ENCODE peak calls at places on chromosome 4, in nine cellular contexts. W is BJ; J is body of pancreas; O is psoas muscle; I is GM23248; Y is tibial artery; X is neural progenitor cell; K is naive thymus-derived CD4-positive, alpha-beta T cell; B is hepatocyte. L is an unnamed sample.

GRCh38 chr4:105145059-105145912 is 1.4 kb upstream of the TET2 start:
- DNase-seq in W (no peak), J (no peak), O (no peak), I (peak), Y (no peak), X (no peak), K (peak), B (peak), L (no peak)

GRCh38 chr4:126737899-126738526 is 894.7 kb upstream of the INTU start:
- DNase-seq in W (no peak), J (no peak), O (no peak), I (no peak), Y (no peak), X (no peak), K (no peak), B (no peak), L (no peak)

GRCh38 chr4:142550955-142551354 is 295.1 kb downstream of the INPP4B start:
- DNase-seq in W (no peak), J (no peak), O (no peak), I (peak), Y (no peak), X (no peak), K (no peak), B (no peak), L (no peak)

GRCh38 chr4:11428701-11429571 is at the start of gene HS3ST1:
- DNase-seq in W (no peak), J (peak), O (peak), I (peak), Y (peak), X (peak), K (peak), B (peak), L (peak)

GRCh38 chr4:17494258-17494657 is 17.6 kb downstream of the QDPR start:
- DNase-seq in W (peak), J (no peak), O (no peak), I (peak), Y (no peak), X (no peak), K (no peak), B (peak), L (no peak)

GRCh38 chr4:157221895-157222763 is 1.6 kb downstream of the GRIA2 start:
- DNase-seq in W (no peak), J (peak), O (no peak), I (peak), Y (peak), X (peak), K (no peak), B (peak), L (no peak)

GRCh38 chr4:20137176-20137575 is 114.5 kb upstream of the SLIT2 start:
- DNase-seq in W (peak), J (no peak), O (no peak), I (peak), Y (no peak), X (no peak), K (no peak), B (no peak), L (no peak)

GRCh38 chr4:119774840-119775239 is 146.2 kb upstream of the PDE5A start:
- DNase-seq in W (no peak), J (no peak), O (no peak), I (no peak), Y (no peak), X (no peak), K (no peak), B (no peak), L (no peak)

GRCh38 chr4:130044788-130045531 is 949.0 kb downstream of the C4orf33 start:
- DNase-seq in W (no peak), J (no peak), O (no peak), I (no peak), Y (no peak), X (no peak), K (no peak), B (no peak), L (no peak)

GRCh38 chr4:62683799-62684566 is 1483.9 kb downstream of the ADGRL3 start:
- DNase-seq in W (no peak), J (no peak), O (no peak), I (no peak), Y (no peak), X (no peak), K (no peak), B (no peak), L (no peak)

GRCh38 chr4:108611360-108611759 is 9.0 kb upstream of the RPL34 start:
- DNase-seq in W (no peak), J (no peak), O (no peak), I (peak), Y (no peak), X (peak), K (no peak), B (peak), L (no peak)

GRCh38 chr4:122591196-122591595 is 29.7 kb downstream of the IL21 start:
- DNase-seq in W (no peak), J (no peak), O (no peak), I (peak), Y (no peak), X (no peak), K (no peak), B (no peak), L (no peak)

GRCh38 chr4:337143-337931 is at the start of gene ZNF141:
- DNase-seq in W (peak), J (peak), O (peak), I (peak), Y (peak), X (peak), K (peak), B (peak), L (no peak)

GRCh38 chr4:40185830-40186664 is 10.8 kb upstream of the RHOH start:
- DNase-seq in W (peak), J (no peak), O (no peak), I (peak), Y (no peak), X (no peak), K (no peak), B (no peak), L (no peak)
- H3K4me3 ChIP-seq in W (no peak), J (no peak), O (no peak), I (no peak), Y (no peak), X (no peak), K (no peak), B (no peak), L (no peak)

DNA sequence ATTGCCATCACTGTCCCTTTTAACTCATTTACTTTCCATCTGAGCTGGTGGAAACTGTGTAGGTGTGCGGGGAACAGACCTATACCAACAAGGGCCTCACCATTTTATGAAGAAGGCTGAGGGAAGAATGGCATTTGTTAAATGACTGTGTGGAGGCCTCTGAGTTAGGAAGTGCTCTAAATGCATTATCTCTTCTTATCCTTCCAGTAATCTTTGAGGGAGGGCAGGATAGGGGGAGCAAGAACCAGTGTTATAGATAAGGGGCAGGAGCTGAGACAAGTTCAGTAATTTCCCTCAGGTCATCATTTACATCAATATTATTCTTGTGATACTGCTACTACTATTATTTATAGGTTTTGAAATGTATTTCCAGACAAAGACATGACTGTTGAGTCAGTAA is 122.4 kb upstream of the PDLIM3 start:
- DNase-seq in W (no peak), J (no peak), O (no peak), I (no peak), Y (no peak), X (no peak), K (no peak), B (no peak), L (no peak)
- H3K4me3 ChIP-seq in W (no peak), J (no peak), O (peak), I (no peak), Y (peak), X (no peak), K (no peak), B (no peak), L (no peak)

DNA sequence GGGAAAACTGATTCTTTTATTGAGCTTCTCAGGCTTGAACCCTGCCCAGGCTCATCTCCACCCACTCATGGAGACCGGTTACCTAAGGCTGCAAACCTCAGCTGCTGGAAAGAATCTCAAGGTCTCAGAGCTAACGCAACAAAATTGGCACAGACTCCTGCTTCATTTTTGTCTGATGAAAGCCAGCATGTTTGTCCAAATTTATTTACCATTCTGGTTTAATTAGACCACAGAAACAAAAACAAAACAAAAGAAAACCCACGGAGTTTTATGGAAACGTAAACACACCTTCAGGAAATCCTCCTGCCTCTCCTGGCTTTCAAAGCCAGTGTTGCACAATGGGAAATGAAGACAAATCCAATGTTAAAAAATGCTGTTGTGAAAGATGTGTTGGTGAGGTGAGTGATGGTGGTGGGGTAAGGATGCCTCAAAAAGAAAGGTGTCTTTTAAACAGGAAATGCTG is 56.4 kb upstream of the PDLIM3 start:
- DNase-seq in W (no peak), J (no peak), O (no peak), I (peak), Y (no peak), X (no peak), K (no peak), B (no peak), L (peak)
- H3K4me3 ChIP-seq in W (no peak), J (no peak), O (peak), I (no peak), Y (no peak), X (no peak), K (no peak), B (no peak), L (peak)

GRCh38 chr4:54660591-54660990 is 2.8 kb downstream of the KIT start:
- DNase-seq in W (peak), J (no peak), O (no peak), I (peak), Y (no peak), X (no peak), K (no peak), B (no peak), L (no peak)

GRCh38 chr4:54659213-54660144 is 1.7 kb downstream of the KIT start:
- DNase-seq in W (no peak), J (no peak), O (no peak), I (no peak), Y (no peak), X (peak), K (no peak), B (peak), L (no peak)

GRCh38 chr4:54661156-54661555 is 3.4 kb downstream of the KIT start:
- DNase-seq in W (peak), J (no peak), O (no peak), I (peak), Y (no peak), X (no peak), K (no peak), B (no peak), L (no peak)

GRCh38 chr4:54661686-54662085 is 3.9 kb downstream of the KIT start:
- DNase-seq in W (peak), J (no peak), O (no peak), I (peak), Y (no peak), X (no peak), K (no peak), B (no peak), L (no peak)

DNA sequence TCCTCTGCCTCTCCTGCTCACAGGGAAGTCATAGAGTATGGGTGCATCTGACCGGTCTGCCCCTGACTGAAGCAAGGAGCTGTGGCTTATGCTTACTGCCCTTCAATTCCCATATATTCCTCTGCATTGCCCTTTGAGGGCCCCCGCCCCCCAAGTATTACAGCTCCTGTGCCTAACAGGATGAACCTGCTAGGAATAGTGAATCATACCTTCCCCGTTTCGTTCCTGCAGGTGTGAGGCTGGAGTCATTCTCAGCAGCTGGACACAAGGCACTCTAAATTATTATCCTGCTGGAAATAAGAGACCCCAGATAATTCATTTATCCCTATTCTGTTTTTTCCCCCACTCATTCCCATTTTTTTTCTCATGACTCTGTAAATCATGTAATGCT is 2.4 kb downstream of the KIT start:
- DNase-seq in W (no peak), J (no peak), O (no peak), I (no peak), Y (no peak), X (no peak), K (no peak), B (no peak), L (no peak)
- H3K4me3 ChIP-seq in W (no peak), J (no peak), O (no peak), I (no peak), Y (peak), X (no peak), K (no peak), B (no peak), L (no peak)

GRCh38 chr4:7193040-7193958 is 961 bp downstream of the SORCS2 start:
- DNase-seq in W (no peak), J (peak), O (no peak), I (peak), Y (peak), X (peak), K (no peak), B (no peak), L (no peak)

GRCh38 chr4:7191546-7192251 is 639 bp upstream of the SORCS2 start:
- DNase-seq in W (no peak), J (no peak), O (no peak), I (no peak), Y (peak), X (no peak), K (no peak), B (no peak), L (no peak)

GRCh38 chr4:7190668-7191545 is 1.4 kb upstream of the SORCS2 start:
- DNase-seq in W (no peak), J (no peak), O (no peak), I (no peak), Y (peak), X (no peak), K (no peak), B (no peak), L (no peak)

GRCh38 chr4:7194251-7195137 is 2.2 kb downstream of the SORCS2 start:
- DNase-seq in W (no peak), J (no peak), O (no peak), I (peak), Y (peak), X (peak), K (no peak), B (peak), L (no peak)

GRCh38 chr4:7192252-7193039 is at the start of gene SORCS2:
- DNase-seq in W (no peak), J (peak), O (peak), I (peak), Y (peak), X (peak), K (peak), B (peak), L (no peak)
- H3K4me3 ChIP-seq in W (peak), J (no peak), O (peak), I (peak), Y (peak), X (peak), K (no peak), B (peak), L (no peak)